ENCODE peak calls at places on chromosomes 13 and 19, in eight cellular contexts. One of them, this sample, is unnamed.

GRCh38 chr13:95267662-95268369 is 33.4 kb downstream of the ABCC4 start:
- DNase-seq in Peyer's patch: peak
- DNase-seq in IMR-90: peak
- DNase-seq in neuronal stem cell: no peak
- DNase-seq in A549: peak
- DNase-seq in thoracic aorta: no peak
- DNase-seq in AG04450: peak
- DNase-seq in psoas muscle: no peak
- DNase-seq in this sample: peak

GRCh38 chr19:17331254-17331558 is 3.4 kb downstream of the ANO8 start:
- DNase-seq in Peyer's patch: no peak
- DNase-seq in IMR-90: no peak
- DNase-seq in neuronal stem cell: no peak
- DNase-seq in A549: no peak
- DNase-seq in thoracic aorta: no peak
- DNase-seq in AG04450: no peak
- DNase-seq in psoas muscle: no peak
- DNase-seq in this sample: no peak

GRCh38 chr19:7817801-7818200 is 12.2 kb upstream of the EVI5L start:
- DNase-seq in Peyer's patch: no peak
- DNase-seq in IMR-90: no peak
- DNase-seq in neuronal stem cell: no peak
- DNase-seq in A549: no peak
- DNase-seq in thoracic aorta: no peak
- DNase-seq in AG04450: no peak
- DNase-seq in psoas muscle: no peak
- DNase-seq in this sample: no peak

GRCh38 chr13:20121154-20121515 is 39.7 kb downstream of the GJA3 start:
- DNase-seq in Peyer's patch: peak
- DNase-seq in IMR-90: no peak
- DNase-seq in neuronal stem cell: no peak
- DNase-seq in A549: no peak
- DNase-seq in thoracic aorta: no peak
- DNase-seq in AG04450: no peak
- DNase-seq in psoas muscle: no peak
- DNase-seq in this sample: peak

GRCh38 chr13:43786766-43787517 is at the start of gene ENOX1:
- DNase-seq in Peyer's patch: peak
- DNase-seq in IMR-90: peak
- DNase-seq in neuronal stem cell: peak
- DNase-seq in A549: peak
- DNase-seq in thoracic aorta: no peak
- DNase-seq in AG04450: peak
- DNase-seq in psoas muscle: peak
- DNase-seq in this sample: peak

GRCh38 chr19:39497850-39498261 is 891 bp upstream of the DLL3 start:
- DNase-seq in Peyer's patch: peak
- DNase-seq in IMR-90: peak
- DNase-seq in neuronal stem cell: peak
- DNase-seq in A549: peak
- DNase-seq in thoracic aorta: no peak
- DNase-seq in AG04450: no peak
- DNase-seq in psoas muscle: no peak
- DNase-seq in this sample: peak

GRCh38 chr13:51804295-51805172 is 571 bp upstream of the DHRS12 start:
- DNase-seq in Peyer's patch: peak
- DNase-seq in IMR-90: no peak
- DNase-seq in neuronal stem cell: no peak
- DNase-seq in A549: no peak
- DNase-seq in thoracic aorta: no peak
- DNase-seq in AG04450: no peak
- DNase-seq in psoas muscle: no peak
- DNase-seq in this sample: peak

GRCh38 chr13:25466880-25467279 is 95.1 kb downstream of the ATP8A2 start:
- DNase-seq in Peyer's patch: no peak
- DNase-seq in IMR-90: no peak
- DNase-seq in neuronal stem cell: no peak
- DNase-seq in A549: no peak
- DNase-seq in thoracic aorta: no peak
- DNase-seq in AG04450: no peak
- DNase-seq in psoas muscle: no peak
- DNase-seq in this sample: no peak

GRCh38 chr13:33188093-33188882 is 97.3 kb downstream of the STARD13 start:
- DNase-seq in Peyer's patch: no peak
- DNase-seq in IMR-90: peak
- DNase-seq in neuronal stem cell: no peak
- DNase-seq in A549: no peak
- DNase-seq in thoracic aorta: no peak
- DNase-seq in AG04450: no peak
- DNase-seq in psoas muscle: no peak
- DNase-seq in this sample: peak

DNA sequence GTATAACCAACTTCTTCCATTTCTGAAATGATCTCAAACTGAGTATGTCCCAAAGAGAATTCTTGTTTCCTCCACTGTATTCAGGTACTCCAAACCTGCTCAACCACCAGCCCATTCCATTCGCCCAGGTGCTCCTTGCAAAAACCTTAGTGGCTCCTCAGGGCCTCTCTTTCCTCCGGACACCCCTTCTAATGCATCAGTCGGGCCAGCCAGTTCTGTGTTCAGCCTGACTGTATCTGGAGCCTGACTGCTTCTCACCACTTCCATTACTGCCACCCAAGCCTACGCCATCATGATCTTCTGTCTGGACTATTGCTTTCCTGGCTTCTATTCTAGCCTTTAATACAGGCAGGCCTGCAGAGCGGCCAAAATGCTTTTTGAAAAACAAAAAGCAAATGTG is 1.5 kb downstream of the PHF11 start:
- DNase-seq in Peyer's patch: no peak
- DNase-seq in IMR-90: no peak
- DNase-seq in neuronal stem cell: no peak
- DNase-seq in A549: no peak
- DNase-seq in thoracic aorta: no peak
- DNase-seq in AG04450: no peak
- DNase-seq in psoas muscle: no peak
- DNase-seq in this sample: no peak
- H3K27ac ChIP-seq in Peyer's patch: peak
- H3K27ac ChIP-seq in IMR-90: no peak
- H3K27ac ChIP-seq in neuronal stem cell: no peak
- H3K27ac ChIP-seq in A549: no peak
- H3K27ac ChIP-seq in thoracic aorta: peak
- H3K27ac ChIP-seq in AG04450: no peak
- H3K27ac ChIP-seq in psoas muscle: peak
- H3K27ac ChIP-seq in this sample: peak

GRCh38 chr19:35342430-35342829 is 5.3 kb upstream of the FFAR1 start:
- DNase-seq in Peyer's patch: no peak
- DNase-seq in IMR-90: no peak
- DNase-seq in neuronal stem cell: no peak
- DNase-seq in A549: no peak
- DNase-seq in thoracic aorta: no peak
- DNase-seq in AG04450: no peak
- DNase-seq in psoas muscle: no peak
- DNase-seq in this sample: no peak
- H3K27ac ChIP-seq in Peyer's patch: no peak
- H3K27ac ChIP-seq in IMR-90: no peak
- H3K27ac ChIP-seq in neuronal stem cell: no peak
- H3K27ac ChIP-seq in A549: no peak
- H3K27ac ChIP-seq in thoracic aorta: no peak
- H3K27ac ChIP-seq in AG04450: no peak
- H3K27ac ChIP-seq in psoas muscle: no peak
- H3K27ac ChIP-seq in this sample: no peak

GRCh38 chr19:40688294-40688693 is 2.2 kb downstream of the NUMBL start:
- DNase-seq in Peyer's patch: no peak
- DNase-seq in IMR-90: no peak
- DNase-seq in neuronal stem cell: no peak
- DNase-seq in A549: no peak
- DNase-seq in thoracic aorta: no peak
- DNase-seq in AG04450: no peak
- DNase-seq in psoas muscle: no peak
- DNase-seq in this sample: no peak
- H3K27ac ChIP-seq in Peyer's patch: peak
- H3K27ac ChIP-seq in IMR-90: no peak
- H3K27ac ChIP-seq in neuronal stem cell: no peak
- H3K27ac ChIP-seq in A549: no peak
- H3K27ac ChIP-seq in thoracic aorta: peak
- H3K27ac ChIP-seq in AG04450: no peak
- H3K27ac ChIP-seq in psoas muscle: no peak
- H3K27ac ChIP-seq in this sample: peak

GRCh38 chr13:113403255-113404104 is 39.5 kb upstream of the GRTP1 start:
- DNase-seq in Peyer's patch: peak
- DNase-seq in IMR-90: no peak
- DNase-seq in neuronal stem cell: no peak
- DNase-seq in A549: no peak
- DNase-seq in thoracic aorta: no peak
- DNase-seq in AG04450: no peak
- DNase-seq in psoas muscle: no peak
- DNase-seq in this sample: no peak
- H3K27ac ChIP-seq in Peyer's patch: no peak
- H3K27ac ChIP-seq in IMR-90: no peak
- H3K27ac ChIP-seq in neuronal stem cell: no peak
- H3K27ac ChIP-seq in A549: no peak
- H3K27ac ChIP-seq in thoracic aorta: no peak
- H3K27ac ChIP-seq in AG04450: no peak
- H3K27ac ChIP-seq in psoas muscle: peak
- H3K27ac ChIP-seq in this sample: no peak

DNA sequence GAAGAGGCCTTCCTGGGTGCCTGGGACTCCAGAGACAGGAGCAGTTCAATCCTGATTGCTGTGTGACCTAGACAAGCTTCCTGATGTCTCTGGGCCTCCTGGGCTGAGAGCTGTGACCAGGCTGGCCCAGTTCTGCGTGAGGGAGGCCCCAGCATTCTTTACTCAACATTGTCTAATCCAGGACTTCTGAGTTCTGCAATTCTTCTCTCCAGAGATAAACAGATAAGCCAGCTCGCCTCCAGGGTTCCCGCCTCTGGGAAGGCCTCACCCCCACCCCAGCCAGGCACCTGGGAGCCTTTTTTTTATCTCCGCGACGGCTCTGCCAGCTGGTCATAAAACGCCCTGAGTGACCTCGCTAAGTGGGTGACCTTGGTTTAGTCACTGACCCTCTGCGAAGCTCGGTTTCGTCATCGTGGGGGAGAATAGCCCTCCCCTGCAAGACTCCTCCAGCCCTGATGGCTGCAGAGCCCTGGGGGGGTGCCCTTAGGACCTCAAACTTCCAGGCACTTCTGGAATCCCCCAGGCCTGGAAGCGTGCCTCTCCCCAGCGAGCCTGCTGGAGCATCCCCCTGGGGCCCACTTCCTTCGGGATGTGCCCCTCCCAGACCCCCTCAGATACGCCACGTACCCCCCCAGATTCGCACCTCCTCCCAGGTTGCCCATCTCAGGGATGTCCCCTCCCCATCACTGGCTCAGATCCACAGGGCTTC is 1.9 kb downstream of the SULT2B1 start:
- DNase-seq in Peyer's patch: peak
- DNase-seq in IMR-90: peak
- DNase-seq in neuronal stem cell: no peak
- DNase-seq in A549: peak
- DNase-seq in thoracic aorta: no peak
- DNase-seq in AG04450: no peak
- DNase-seq in psoas muscle: peak
- DNase-seq in this sample: peak
- H3K27ac ChIP-seq in Peyer's patch: peak
- H3K27ac ChIP-seq in IMR-90: no peak
- H3K27ac ChIP-seq in neuronal stem cell: peak
- H3K27ac ChIP-seq in A549: peak
- H3K27ac ChIP-seq in thoracic aorta: no peak
- H3K27ac ChIP-seq in AG04450: peak
- H3K27ac ChIP-seq in psoas muscle: no peak
- H3K27ac ChIP-seq in this sample: no peak

DNA sequence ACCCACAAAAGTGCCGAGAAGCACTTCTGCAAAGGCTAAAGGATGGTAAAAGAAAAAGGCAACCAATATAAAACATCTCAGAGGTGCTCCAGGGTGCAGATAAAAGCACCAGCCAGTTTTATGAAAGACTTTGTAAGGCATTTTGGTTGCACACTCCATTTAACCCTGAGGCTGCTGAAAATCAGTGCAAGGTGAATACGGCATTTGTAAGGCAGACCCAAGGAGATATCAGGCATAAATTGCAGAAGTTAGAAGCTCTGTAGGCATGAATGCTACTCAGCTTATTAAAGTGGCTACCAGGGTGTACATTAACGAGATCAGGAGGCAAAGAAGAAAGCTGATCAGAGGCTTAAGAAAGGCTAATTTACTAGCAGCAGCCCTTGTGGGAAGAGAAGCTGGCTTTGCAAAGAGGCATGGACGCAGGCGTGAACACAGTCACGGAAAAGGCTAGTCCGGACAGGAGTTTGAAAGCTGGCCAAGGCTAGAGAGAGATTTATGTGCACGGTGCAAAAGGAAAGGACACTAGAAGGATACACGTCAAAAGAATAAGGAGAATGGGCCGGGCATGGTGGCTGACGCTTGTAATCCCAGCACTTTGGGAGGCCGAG is 99.6 kb downstream of the ZNF429 start:
- DNase-seq in Peyer's patch: no peak
- DNase-seq in IMR-90: no peak
- DNase-seq in neuronal stem cell: no peak
- DNase-seq in A549: no peak
- DNase-seq in thoracic aorta: no peak
- DNase-seq in AG04450: no peak
- DNase-seq in psoas muscle: no peak
- DNase-seq in this sample: peak
- H3K27ac ChIP-seq in Peyer's patch: peak
- H3K27ac ChIP-seq in IMR-90: peak
- H3K27ac ChIP-seq in neuronal stem cell: peak
- H3K27ac ChIP-seq in A549: no peak
- H3K27ac ChIP-seq in thoracic aorta: peak
- H3K27ac ChIP-seq in AG04450: no peak
- H3K27ac ChIP-seq in psoas muscle: peak
- H3K27ac ChIP-seq in this sample: no peak